ENCODE peak calls at places on chromosomes 16 and 17, in five cellular contexts. O is neural progenitor cell; A is thoracic aorta; K is CD8-positive, alpha-beta T cell; L is esophagus muscularis mucosa. B is an unnamed sample.
A peak's percentile ranks its signal among the peaks of the same experiment; 100 is the strongest.

GRCh38 chr16:88920618-88921602 is 54.5 kb upstream of the PABPN1L start:
- DNase-seq in L (peak; percentile 93), A (no peak), K (no peak), O (no peak), B (no peak)

GRCh38 chr16:27264151-27264550 is 4.4 kb downstream of the NSMCE1 start:
- DNase-seq in O (no peak), K (no peak), L (peak; percentile 70), A (no peak), B (no peak)

GRCh38 chr16:4984174-4985000 is 26.3 kb downstream of the SEC14L5 start:
- DNase-seq in A (no peak), O (no peak), K (no peak), L (no peak), B (no peak)

GRCh38 chr16:56771558-56772279 is 41.8 kb downstream of the NUP93 start:
- DNase-seq in O (no peak), A (no peak), L (no peak), K (no peak), B (no peak)

GRCh38 chr17:57489321-57489720 is 233.0 kb downstream of the MSI2 start:
- DNase-seq in O (no peak), L (no peak), A (no peak), K (no peak), B (no peak)

GRCh38 chr17:37368577-37368976 is 7.2 kb upstream of the C17orf78 start:
- DNase-seq in K (no peak), O (no peak), L (no peak), A (no peak), B (no peak)

GRCh38 chr17:29140631-29141483 is 39.3 kb downstream of the MYO18A start:
- DNase-seq in A (no peak), K (peak; percentile 66), O (peak; percentile 42), L (no peak), B (no peak)

GRCh38 chr17:2173005-2173404 is 118.1 kb downstream of the HIC1 start:
- DNase-seq in L (no peak), K (no peak), A (no peak), O (no peak), B (no peak)

GRCh38 chr17:61757168-61757567 is 106.2 kb downstream of the BRIP1 start:
- DNase-seq in L (no peak), K (no peak), A (no peak), O (no peak), B (no peak)

GRCh38 chr16:71441348-71441781 is 489 bp downstream of the TLE7 start:
- DNase-seq in A (no peak), L (no peak), O (no peak), K (peak; percentile 38), B (no peak)

GRCh38 chr17:83189673-83190385 is 110.4 kb downstream of the METRNL start:
- DNase-seq in K (no peak), A (no peak), L (no peak), O (no peak), B (peak; percentile 86)

GRCh38 chr16:63289834-63290460 is 1253.7 kb upstream of the CDH8 start:
- DNase-seq in L (no peak), O (peak; percentile 75), A (no peak), K (no peak), B (peak; percentile 31)

GRCh38 chr17:80899402-80900268 is 92.0 kb upstream of the CHMP6 start:
- DNase-seq in L (no peak), O (peak; percentile 51), A (no peak), K (peak; percentile 78), B (peak; percentile 82)

GRCh38 chr17:17495448-17496188 is 577 bp downstream of the RASD1 start:
- DNase-seq in L (no peak), K (peak; percentile 21), O (peak; percentile 63), A (no peak), B (peak; percentile 77)

GRCh38 chr16:87207509-87207908 is 109.7 kb downstream of the C16orf95 start:
- DNase-seq in O (no peak), L (no peak), A (no peak), K (no peak), B (no peak)

GRCh38 chr17:75361344-75361743 is 44.1 kb downstream of the GRB2 start:
- DNase-seq in O (no peak), A (no peak), L (no peak), K (no peak), B (no peak)

GRCh38 chr17:34107019-34107418 is 148.1 kb upstream of the CCL2 start:
- DNase-seq in A (no peak), O (no peak), L (peak; percentile 31), K (no peak), B (no peak)

GRCh38 chr16:17056666-17057065 is 414.1 kb downstream of the XYLT1 start:
- DNase-seq in L (no peak), K (no peak), A (no peak), O (no peak), B (no peak)

GRCh38 chr16:10015397-10015796 is 166.8 kb downstream of the GRIN2A start:
- DNase-seq in L (no peak), O (no peak), A (no peak), K (no peak), B (no peak)

GRCh38 chr17:68759343-68760140 is 158.4 kb upstream of the FAM20A start:
- DNase-seq in L (peak; percentile 96), K (peak; percentile 8), A (peak; percentile 83), O (peak; percentile 90), B (peak; percentile 90)

GRCh38 chr17:40511136-40511535 is 9.7 kb upstream of the TNS4 start:
- DNase-seq in A (no peak), O (no peak), L (no peak), K (no peak), B (no peak)

GRCh38 chr16:81035975-81036750 is 521 bp downstream of the ATMIN start:
- DNase-seq in L (no peak), A (no peak), K (peak; percentile 48), O (peak; percentile 70), B (peak; percentile 77)

GRCh38 chr16:81818514-81819304 is 39.6 kb downstream of the PLCG2 start:
- DNase-seq in K (no peak), L (no peak), A (no peak), O (no peak), B (no peak)

GRCh38 chr17:77151236-77151635 is 10.5 kb downstream of the SEC14L1 start:
- DNase-seq in K (no peak), O (no peak), A (no peak), L (no peak), B (no peak)

GRCh38 chr17:77489239-77489897 is 348.6 kb downstream of the SEC14L1 start:
- DNase-seq in A (no peak), L (no peak), O (no peak), K (no peak), B (peak; percentile 57)

GRCh38 chr17:46771601-46772012 is 46.9 kb downstream of the WNT3 start:
- DNase-seq in K (no peak), O (no peak), A (no peak), L (no peak), B (no peak)

GRCh38 chr16:2712546-2712945 is 7.5 kb downstream of the PRSS27 start:
- DNase-seq in K (no peak), L (no peak), O (no peak), A (no peak), B (no peak)

GRCh38 chr16:54911079-54911478 is 19.6 kb upstream of the IRX5 start:
- DNase-seq in O (no peak), A (no peak), L (no peak), K (no peak), B (no peak)

DNA sequence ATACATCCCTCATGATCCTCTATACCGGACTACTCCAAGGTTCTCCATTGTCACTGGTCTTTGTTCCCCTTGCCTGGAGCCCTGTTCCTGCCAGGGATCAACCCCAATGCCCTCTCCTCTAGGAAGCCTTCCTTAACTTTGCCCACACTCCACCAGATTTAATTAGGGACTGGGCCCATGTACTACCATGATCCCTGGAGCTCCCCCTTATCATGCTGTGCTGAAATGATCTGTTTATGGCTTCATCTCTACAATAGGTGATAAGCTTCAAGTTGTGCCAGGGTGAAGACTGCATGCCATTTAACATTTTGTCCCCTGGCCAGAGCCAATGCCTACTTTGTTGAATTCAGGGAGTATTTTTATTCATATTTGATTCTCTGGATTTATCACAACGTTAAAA is 17.9 kb upstream of the IRX5 start:
- DNase-seq in O (no peak), L (no peak), A (no peak), K (no peak), B (no peak)
- H3K4me3 ChIP-seq in O (no peak overlapping the region), L (no peak overlapping the region), A (no peak overlapping the region), K (no peak overlapping the region), B (no peak overlapping the region)

GRCh38 chr17:43418441-43419374 is 19.9 kb downstream of the ARL4D start:
- DNase-seq in A (no peak), K (no peak), L (no peak), O (peak; percentile 22), B (no peak)
- H3K4me1 ChIP-seq in A (peaks cover 35% of the 10 kb centered on the region), K (no peaks in the 10 kb centered on the region), L (peaks cover 36% of the 10 kb centered on the region), O (no peaks in the 10 kb centered on the region), B (peaks cover 18% of the 10 kb centered on the region)

GRCh38 chr16:75745242-75745641 is 19.0 kb upstream of the CPHXL start:
- DNase-seq in O (no peak), K (no peak), L (no peak), A (no peak), B (no peak)
- H3K9me3 ChIP-seq in O (peaks cover 30% of the 10 kb centered on the region), K (no peaks in the 10 kb centered on the region), L (no peaks in the 10 kb centered on the region), A (no peaks in the 10 kb centered on the region), B (no peaks in the 10 kb centered on the region)

GRCh38 chr17:45313419-45313771 is 3.4 kb downstream of the MAP3K14 start:
- DNase-seq in O (no peak), A (no peak), L (no peak), K (no peak), B (no peak)

GRCh38 chr17:45310380-45311324 is 6.2 kb downstream of the MAP3K14 start:
- DNase-seq in A (no peak), K (no peak), L (no peak), O (no peak), B (no peak)

GRCh38 chr17:45311406-45311761 is 5.4 kb downstream of the MAP3K14 start:
- DNase-seq in O (peak; percentile 21), K (no peak), L (no peak), A (no peak), B (no peak)

GRCh38 chr17:45312477-45313418 is 4.1 kb downstream of the MAP3K14 start:
- DNase-seq in K (no peak), O (no peak), L (no peak), A (no peak), B (no peak)

GRCh38 chr17:45311762-45312476 is 4.9 kb downstream of the MAP3K14 start:
- DNase-seq in K (peak; percentile 67), A (no peak), O (no peak), L (no peak), B (peak; percentile 82)
- H3K4me3 ChIP-seq in K (peak overlapping the region; percentile 40), A (peak overlapping the region; percentile 61), O (no peak overlapping the region), L (peak overlapping the region; percentile 25), B (peak overlapping the region; percentile 25)

DNA sequence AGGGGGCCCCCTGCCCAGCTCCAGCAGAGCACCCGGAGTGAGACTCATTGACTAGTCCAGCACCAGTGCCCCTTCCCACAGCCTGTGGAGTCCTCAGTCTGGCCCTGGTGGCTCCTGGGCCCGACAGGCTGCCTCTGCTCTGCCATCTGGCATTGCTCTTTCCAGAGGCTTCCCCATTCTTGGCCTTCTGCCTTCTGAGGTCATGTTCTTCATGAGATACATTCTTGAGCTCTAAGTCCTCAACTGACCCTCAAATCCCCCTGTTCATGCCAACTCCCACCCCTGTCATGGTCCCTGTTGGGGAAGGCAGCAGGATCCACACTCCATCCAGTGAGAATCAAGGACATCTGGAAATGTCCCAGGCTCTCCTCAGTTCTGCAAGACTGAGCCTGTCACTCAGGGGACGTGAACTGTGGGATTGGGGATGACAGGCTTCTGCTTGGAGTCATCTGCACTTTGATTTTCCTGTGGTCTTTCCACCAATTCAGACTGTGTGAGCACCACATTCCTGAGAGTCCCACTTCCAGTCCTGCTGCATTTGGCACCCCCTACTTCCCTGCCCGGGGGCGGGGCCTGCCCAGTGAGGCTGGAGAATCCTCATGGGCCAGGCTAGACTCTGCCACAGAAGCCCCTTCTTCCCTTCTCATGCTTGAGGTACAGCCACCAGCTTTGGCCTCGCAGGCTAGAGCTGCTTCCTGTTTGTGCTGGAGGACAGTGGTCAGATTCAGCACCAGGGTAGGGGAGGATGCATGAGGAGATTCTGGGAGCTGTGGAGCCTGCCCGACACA is 2.7 kb downstream of the TRPV2 start:
- DNase-seq in K (no peak), A (no peak), O (no peak), L (no peak), B (no peak)
- H3K4me1 ChIP-seq in K (peaks cover 52% of the 10 kb centered on the region), A (peaks cover 42% of the 10 kb centered on the region), O (peaks cover 5% of the 10 kb centered on the region), L (peaks cover 50% of the 10 kb centered on the region), B (peaks cover 44% of the 10 kb centered on the region)